ENCODE peak calls at places on chromosomes 13 and 19, in four cellular contexts. One of them, this sample, is unnamed.

GRCh38 chr19:58002384-58003152 is at the start of gene ZNF606:
- DNase-seq in activated CD4-positive, CD25-positive, alpha-beta regulatory T cell: peak
- DNase-seq in stimulated activated CD4-positive, alpha-beta T cell treated with anti-CD3 and anti-CD28 coated beads, Interleukin-1b, Interleukin-23, amount 100 ng/mL, for 1 hour: peak
- DNase-seq in NCI-H510A treated with DMSO at 0.1 percent for 48 hours: peak
- DNase-seq in this sample: peak

GRCh38 chr19:3665681-3666544 is 34.4 kb downstream of the PIP5K1C start:
- DNase-seq in activated CD4-positive, CD25-positive, alpha-beta regulatory T cell: peak
- DNase-seq in stimulated activated CD4-positive, alpha-beta T cell treated with anti-CD3 and anti-CD28 coated beads, Interleukin-1b, Interleukin-23, amount 100 ng/mL, for 1 hour: peak
- DNase-seq in NCI-H510A treated with DMSO at 0.1 percent for 48 hours: no peak
- DNase-seq in this sample: peak

GRCh38 chr19:55638864-55639359 is 1.9 kb upstream of the ZNF580 start:
- DNase-seq in activated CD4-positive, CD25-positive, alpha-beta regulatory T cell: no peak
- DNase-seq in stimulated activated CD4-positive, alpha-beta T cell treated with anti-CD3 and anti-CD28 coated beads, Interleukin-1b, Interleukin-23, amount 100 ng/mL, for 1 hour: no peak
- DNase-seq in NCI-H510A treated with DMSO at 0.1 percent for 48 hours: no peak
- DNase-seq in this sample: peak

GRCh38 chr13:100987993-100988392 is 313.4 kb upstream of the TMTC4 start:
- DNase-seq in activated CD4-positive, CD25-positive, alpha-beta regulatory T cell: no peak
- DNase-seq in stimulated activated CD4-positive, alpha-beta T cell treated with anti-CD3 and anti-CD28 coated beads, Interleukin-1b, Interleukin-23, amount 100 ng/mL, for 1 hour: no peak
- DNase-seq in NCI-H510A treated with DMSO at 0.1 percent for 48 hours: no peak
- DNase-seq in this sample: no peak

GRCh38 chr19:41597600-41598041 is 21.7 kb downstream of the CEACAM21 start:
- DNase-seq in activated CD4-positive, CD25-positive, alpha-beta regulatory T cell: peak
- DNase-seq in stimulated activated CD4-positive, alpha-beta T cell treated with anti-CD3 and anti-CD28 coated beads, Interleukin-1b, Interleukin-23, amount 100 ng/mL, for 1 hour: peak
- DNase-seq in NCI-H510A treated with DMSO at 0.1 percent for 48 hours: peak
- DNase-seq in this sample: peak

GRCh38 chr13:71775946-71776345 is 91.1 kb downstream of the DACH1 start:
- DNase-seq in activated CD4-positive, CD25-positive, alpha-beta regulatory T cell: no peak
- DNase-seq in stimulated activated CD4-positive, alpha-beta T cell treated with anti-CD3 and anti-CD28 coated beads, Interleukin-1b, Interleukin-23, amount 100 ng/mL, for 1 hour: no peak
- DNase-seq in NCI-H510A treated with DMSO at 0.1 percent for 48 hours: no peak
- DNase-seq in this sample: no peak

GRCh38 chr13:95882121-95882520 is 171.1 kb downstream of the UGGT2 start:
- DNase-seq in activated CD4-positive, CD25-positive, alpha-beta regulatory T cell: no peak
- DNase-seq in stimulated activated CD4-positive, alpha-beta T cell treated with anti-CD3 and anti-CD28 coated beads, Interleukin-1b, Interleukin-23, amount 100 ng/mL, for 1 hour: no peak
- DNase-seq in NCI-H510A treated with DMSO at 0.1 percent for 48 hours: no peak
- DNase-seq in this sample: no peak

GRCh38 chr13:111410232-111411021 is 90.0 kb downstream of the TEX29 start:
- DNase-seq in activated CD4-positive, CD25-positive, alpha-beta regulatory T cell: no peak
- DNase-seq in stimulated activated CD4-positive, alpha-beta T cell treated with anti-CD3 and anti-CD28 coated beads, Interleukin-1b, Interleukin-23, amount 100 ng/mL, for 1 hour: no peak
- DNase-seq in NCI-H510A treated with DMSO at 0.1 percent for 48 hours: no peak
- DNase-seq in this sample: no peak

GRCh38 chr13:109541081-109541480 is 245.3 kb downstream of the IRS2 start:
- DNase-seq in activated CD4-positive, CD25-positive, alpha-beta regulatory T cell: no peak
- DNase-seq in stimulated activated CD4-positive, alpha-beta T cell treated with anti-CD3 and anti-CD28 coated beads, Interleukin-1b, Interleukin-23, amount 100 ng/mL, for 1 hour: no peak
- DNase-seq in NCI-H510A treated with DMSO at 0.1 percent for 48 hours: no peak
- DNase-seq in this sample: no peak

GRCh38 chr19:40530091-40530901 is 46.4 kb upstream of the SHKBP1 start:
- DNase-seq in activated CD4-positive, CD25-positive, alpha-beta regulatory T cell: no peak
- DNase-seq in stimulated activated CD4-positive, alpha-beta T cell treated with anti-CD3 and anti-CD28 coated beads, Interleukin-1b, Interleukin-23, amount 100 ng/mL, for 1 hour: no peak
- DNase-seq in NCI-H510A treated with DMSO at 0.1 percent for 48 hours: peak
- DNase-seq in this sample: no peak

GRCh38 chr13:98875146-98875729 is 102.6 kb downstream of the DOCK9 start:
- DNase-seq in activated CD4-positive, CD25-positive, alpha-beta regulatory T cell: no peak
- DNase-seq in stimulated activated CD4-positive, alpha-beta T cell treated with anti-CD3 and anti-CD28 coated beads, Interleukin-1b, Interleukin-23, amount 100 ng/mL, for 1 hour: no peak
- DNase-seq in NCI-H510A treated with DMSO at 0.1 percent for 48 hours: no peak
- DNase-seq in this sample: no peak

GRCh38 chr13:85529216-85529590 is 270.0 kb downstream of the SLITRK6 start:
- DNase-seq in activated CD4-positive, CD25-positive, alpha-beta regulatory T cell: no peak
- DNase-seq in stimulated activated CD4-positive, alpha-beta T cell treated with anti-CD3 and anti-CD28 coated beads, Interleukin-1b, Interleukin-23, amount 100 ng/mL, for 1 hour: no peak
- DNase-seq in NCI-H510A treated with DMSO at 0.1 percent for 48 hours: no peak
- DNase-seq in this sample: no peak

GRCh38 chr19:47427241-47428176 is 8.2 kb upstream of the MEIS3 start:
- DNase-seq in activated CD4-positive, CD25-positive, alpha-beta regulatory T cell: peak
- DNase-seq in stimulated activated CD4-positive, alpha-beta T cell treated with anti-CD3 and anti-CD28 coated beads, Interleukin-1b, Interleukin-23, amount 100 ng/mL, for 1 hour: peak
- DNase-seq in NCI-H510A treated with DMSO at 0.1 percent for 48 hours: peak
- DNase-seq in this sample: peak

GRCh38 chr13:50457430-50458393 is 385.8 kb downstream of the DLEU7 start:
- DNase-seq in activated CD4-positive, CD25-positive, alpha-beta regulatory T cell: no peak
- DNase-seq in stimulated activated CD4-positive, alpha-beta T cell treated with anti-CD3 and anti-CD28 coated beads, Interleukin-1b, Interleukin-23, amount 100 ng/mL, for 1 hour: no peak
- DNase-seq in NCI-H510A treated with DMSO at 0.1 percent for 48 hours: no peak
- DNase-seq in this sample: no peak

GRCh38 chr13:109387438-109387837 is 398.9 kb downstream of the IRS2 start:
- DNase-seq in activated CD4-positive, CD25-positive, alpha-beta regulatory T cell: no peak
- DNase-seq in stimulated activated CD4-positive, alpha-beta T cell treated with anti-CD3 and anti-CD28 coated beads, Interleukin-1b, Interleukin-23, amount 100 ng/mL, for 1 hour: no peak
- DNase-seq in NCI-H510A treated with DMSO at 0.1 percent for 48 hours: no peak
- DNase-seq in this sample: no peak

GRCh38 chr19:11931051-11931450 is 6.1 kb downstream of the ZNF700 start:
- DNase-seq in activated CD4-positive, CD25-positive, alpha-beta regulatory T cell: no peak
- DNase-seq in stimulated activated CD4-positive, alpha-beta T cell treated with anti-CD3 and anti-CD28 coated beads, Interleukin-1b, Interleukin-23, amount 100 ng/mL, for 1 hour: no peak
- DNase-seq in NCI-H510A treated with DMSO at 0.1 percent for 48 hours: no peak
- DNase-seq in this sample: no peak

GRCh38 chr13:110913322-110913721 is 1.5 kb downstream of the ANKRD10 start:
- DNase-seq in activated CD4-positive, CD25-positive, alpha-beta regulatory T cell: no peak
- DNase-seq in stimulated activated CD4-positive, alpha-beta T cell treated with anti-CD3 and anti-CD28 coated beads, Interleukin-1b, Interleukin-23, amount 100 ng/mL, for 1 hour: no peak
- DNase-seq in NCI-H510A treated with DMSO at 0.1 percent for 48 hours: peak
- DNase-seq in this sample: peak

GRCh38 chr13:105798541-105798940 is 736.9 kb downstream of the EFNB2 start:
- DNase-seq in activated CD4-positive, CD25-positive, alpha-beta regulatory T cell: no peak
- DNase-seq in stimulated activated CD4-positive, alpha-beta T cell treated with anti-CD3 and anti-CD28 coated beads, Interleukin-1b, Interleukin-23, amount 100 ng/mL, for 1 hour: no peak
- DNase-seq in NCI-H510A treated with DMSO at 0.1 percent for 48 hours: no peak
- DNase-seq in this sample: no peak

GRCh38 chr19:14949876-14950275 is 8.6 kb downstream of the OR7C2 start:
- DNase-seq in activated CD4-positive, CD25-positive, alpha-beta regulatory T cell: no peak
- DNase-seq in stimulated activated CD4-positive, alpha-beta T cell treated with anti-CD3 and anti-CD28 coated beads, Interleukin-1b, Interleukin-23, amount 100 ng/mL, for 1 hour: no peak
- DNase-seq in NCI-H510A treated with DMSO at 0.1 percent for 48 hours: no peak
- DNase-seq in this sample: no peak

GRCh38 chr19:15114153-15114540 is 6.9 kb downstream of the SYDE1 start:
- DNase-seq in activated CD4-positive, CD25-positive, alpha-beta regulatory T cell: no peak
- DNase-seq in stimulated activated CD4-positive, alpha-beta T cell treated with anti-CD3 and anti-CD28 coated beads, Interleukin-1b, Interleukin-23, amount 100 ng/mL, for 1 hour: no peak
- DNase-seq in NCI-H510A treated with DMSO at 0.1 percent for 48 hours: no peak
- DNase-seq in this sample: no peak

GRCh38 chr13:41465215-41465907 is 8.0 kb downstream of the RGCC start:
- DNase-seq in activated CD4-positive, CD25-positive, alpha-beta regulatory T cell: peak
- DNase-seq in stimulated activated CD4-positive, alpha-beta T cell treated with anti-CD3 and anti-CD28 coated beads, Interleukin-1b, Interleukin-23, amount 100 ng/mL, for 1 hour: peak
- DNase-seq in NCI-H510A treated with DMSO at 0.1 percent for 48 hours: no peak
- DNase-seq in this sample: no peak

This sample was measured in HepG2.